ENCODE peak calls at places on chromosomes 13 and 19, in five cellular contexts. N is H54, G is LHCN-M2, M is astrocyte of the hippocampus, L is heart left ventricle. W is an unnamed sample.

GRCh38 chr13:47190696-47191095 is 293.8 kb upstream of the HTR2A start:
- DNase-seq in N (no peak), G (no peak), M (peak), L (no peak), W (no peak)

GRCh38 chr19:18594096-18594823 is 5.7 kb downstream of the REX1BD start:
- DNase-seq in N (no peak), G (peak), M (peak), L (peak), W (no peak)

GRCh38 chr19:35265126-35265995 is 3.4 kb upstream of the USF2 start:
- DNase-seq in N (no peak), G (no peak), M (peak), L (no peak), W (no peak)

GRCh38 chr19:1935484-1936208 is 5.3 kb upstream of the CSNK1G2 start:
- DNase-seq in N (no peak), G (peak), M (peak), L (peak), W (no peak)

GRCh38 chr19:10454267-10454666 is 33.9 kb downstream of the PDE4A start:
- DNase-seq in N (no peak), G (peak), M (peak), L (no peak), W (no peak)

GRCh38 chr13:98494769-98495168 is 82.1 kb downstream of the STK24 start:
- DNase-seq in N (no peak), G (no peak), M (no peak), L (no peak), W (no peak)

GRCh38 chr13:88586263-88586662 is 915.1 kb downstream of the SLITRK5 start:
- DNase-seq in N (no peak), G (no peak), M (peak), L (no peak), W (no peak)

GRCh38 chr13:88628882-88629281 is 957.7 kb downstream of the SLITRK5 start:
- DNase-seq in N (no peak), G (no peak), M (no peak), L (no peak), W (no peak)

GRCh38 chr13:20411638-20412342 is 113.9 kb downstream of the CRYL1 start:
- DNase-seq in N (no peak), G (no peak), M (no peak), L (no peak), W (no peak)

GRCh38 chr13:52454459-52454824 is 836 bp upstream of the CKAP2 start:
- DNase-seq in N (no peak), G (peak), M (peak), L (no peak), W (no peak)

GRCh38 chr13:32381539-32381938 is 46.4 kb downstream of the N4BP2L1 start:
- DNase-seq in N (no peak), G (peak), M (peak), L (no peak), W (no peak)

GRCh38 chr13:98775844-98776598 is 23.5 kb upstream of the SLC15A1 start:
- DNase-seq in N (peak), G (peak), M (peak), L (no peak), W (no peak)

GRCh38 chr19:32864318-32865007 is 5.1 kb downstream of the SLC7A9 start:
- DNase-seq in N (no peak), G (no peak), M (no peak), L (no peak), W (no peak)

GRCh38 chr13:28022848-28023518 is 34.5 kb upstream of the URAD start:
- DNase-seq in N (no peak), G (no peak), M (peak), L (no peak), W (no peak)

GRCh38 chr19:4375620-4376228 is 24.6 kb downstream of the SH3GL1 start:
- DNase-seq in N (peak), G (peak), M (peak), L (no peak), W (no peak)

GRCh38 chr19:8174706-8175105 is 25.3 kb upstream of the FBN3 start:
- DNase-seq in N (no peak), G (peak), M (peak), L (no peak), W (no peak)

GRCh38 chr13:20247403-20247802 is 15.3 kb upstream of the GJB6 start:
- DNase-seq in N (no peak), G (no peak), M (no peak), L (no peak), W (no peak)

GRCh38 chr13:40221460-40222201 is 444.8 kb downstream of the FOXO1 start:
- DNase-seq in N (no peak), G (peak), M (peak), L (no peak), W (no peak)

GRCh38 chr19:16367269-16367683 is 42.6 kb downstream of the KLF2 start:
- DNase-seq in N (no peak), G (no peak), M (no peak), L (peak), W (no peak)

GRCh38 chr19:7355871-7356270 is 7.1 kb downstream of the ARHGEF18 start:
- DNase-seq in N (no peak), G (no peak), M (no peak), L (no peak), W (no peak)

GRCh38 chr19:45637890-45638667 is 1.1 kb downstream of the EML2 start:
- DNase-seq in N (no peak), G (peak), M (peak), L (no peak), W (no peak)

GRCh38 chr13:29908411-29908810 is 58.0 kb upstream of the UBL3 start:
- DNase-seq in N (no peak), G (peak), M (no peak), L (no peak), W (no peak)

GRCh38 chr19:5504115-5504514 is 48.9 kb downstream of the ZNRF4 start:
- DNase-seq in N (no peak), G (no peak), M (no peak), L (no peak), W (no peak)

GRCh38 chr13:39605677-39606320 is 2.8 kb upstream of the LHFPL6 start:
- DNase-seq in N (no peak), G (no peak), M (no peak), L (no peak), W (no peak)

GRCh38 chr13:94332360-94333040 is 147.0 kb downstream of the DCT start:
- DNase-seq in N (no peak), G (no peak), M (no peak), L (no peak), W (no peak)

GRCh38 chr19:45340899-45341453 is 426 bp downstream of the KLC3 start:
- DNase-seq in N (no peak), G (no peak), M (no peak), L (no peak), W (no peak)

GRCh38 chr19:41206926-41207750 is 11.9 kb upstream of the AXL start:
- DNase-seq in N (no peak), G (no peak), M (no peak), L (peak), W (no peak)

GRCh38 chr19:35251456-35251855 is 2.7 kb downstream of the LSR start:
- DNase-seq in N (no peak), G (no peak), M (no peak), L (no peak), W (no peak)

GRCh38 chr19:11447347-11448262 is 12.2 kb downstream of the PRKCSH start:
- DNase-seq in N (no peak), G (no peak), M (no peak), L (no peak), W (no peak)

GRCh38 chr19:5336195-5336965 is 4.2 kb downstream of the PTPRS start:
- DNase-seq in N (no peak), G (no peak), M (no peak), L (no peak), W (no peak)

GRCh38 chr19:42220751-42221097 is 612 bp downstream of the ZNF526 start:
- DNase-seq in N (no peak), G (no peak), M (no peak), L (no peak), W (no peak)